ENCODE peak calls at places on chromosome 18, in nine cellular contexts. M, H, A, U, Z, V, W, X and T are unnamed samples.

GRCh38 chr18:5369513-5369912 is 74.0 kb upstream of the ZBTB14 start:
- DNase-seq in M (no peak), H (no peak), A (no peak), U (no peak), Z (no peak), V (no peak), W (no peak), X (no peak), T (no peak)

GRCh38 chr18:2223859-2224258 is 347.4 kb downstream of the METTL4 start:
- DNase-seq in M (peak; percentile 51), H (no peak), A (peak; percentile 26), U (no peak), Z (no peak), V (no peak), W (peak; percentile 24), X (peak; percentile 33), T (peak; percentile 75)

GRCh38 chr18:73793386-73793785 is 354.2 kb downstream of the FBXO15 start:
- DNase-seq in M (no peak), H (no peak), A (no peak), U (no peak), Z (no peak), V (no peak), W (no peak), X (no peak), T (peak; percentile 33)

GRCh38 chr18:56756971-56757370 is 105.8 kb downstream of the WDR7 start:
- DNase-seq in M (no peak), H (no peak), A (peak; percentile 14), U (no peak), Z (no peak), V (no peak), W (no peak), X (peak; percentile 10), T (peak; percentile 1)

GRCh38 chr18:67218556-67218955 is 298.0 kb downstream of the DSEL start:
- DNase-seq in M (no peak), H (no peak), A (no peak), U (no peak), Z (no peak), V (no peak), W (no peak), X (no peak), T (no peak)

GRCh38 chr18:57901819-57902600 is 98.9 kb upstream of the ATP8B1 start:
- DNase-seq in M (peak; percentile 68), H (no peak), A (no peak), U (no peak), Z (no peak), V (no peak), W (no peak), X (no peak), T (no peak)

GRCh38 chr18:22422909-22423548 is 5.3 kb upstream of the CTAGE1 start:
- DNase-seq in M (peak; percentile 32), H (no peak), A (peak; percentile 47), U (no peak), Z (peak; percentile 41), V (no peak), W (no peak), X (no peak), T (no peak)

GRCh38 chr18:45636110-45636509 is 20.8 kb downstream of the SLC14A2 start:
- DNase-seq in M (no peak), H (no peak), A (no peak), U (no peak), Z (no peak), V (no peak), W (no peak), X (no peak), T (no peak)

GRCh38 chr18:59996370-59996966 is 96.7 kb downstream of the PMAIP1 start:
- DNase-seq in M (peak; percentile 35), H (no peak), A (no peak), U (no peak), Z (no peak), V (peak; percentile 52), W (peak; percentile 45), X (peak; percentile 36), T (peak; percentile 57)

GRCh38 chr18:49021076-49021432 is 70.3 kb upstream of the SMAD7 start:
- DNase-seq in M (no peak), H (no peak), A (no peak), U (peak; percentile 64), Z (peak; percentile 12), V (peak; percentile 36), W (no peak), X (no peak), T (no peak)
- H3K27ac ChIP-seq in M (peak overlapping the region; percentile 43), H (no peak overlapping the region), A (no peak overlapping the region), U (no peak overlapping the region), Z (no peak overlapping the region), V (no peak overlapping the region), W (no peak overlapping the region), X (no peak overlapping the region), T (no peak overlapping the region)

GRCh38 chr18:23493654-23494053 is 9.7 kb upstream of the RMC1 start:
- DNase-seq in M (no peak), H (no peak), A (no peak), U (no peak), Z (no peak), V (no peak), W (no peak), X (no peak), T (no peak)

GRCh38 chr18:23485386-23485785 is 17.9 kb upstream of the RMC1 start:
- DNase-seq in M (no peak), H (no peak), A (no peak), U (no peak), Z (no peak), V (no peak), W (no peak), X (no peak), T (no peak)

GRCh38 chr18:23484783-23485182 is 18.5 kb upstream of the RMC1 start:
- DNase-seq in M (no peak), H (no peak), A (no peak), U (no peak), Z (no peak), V (no peak), W (no peak), X (no peak), T (no peak)

DNA sequence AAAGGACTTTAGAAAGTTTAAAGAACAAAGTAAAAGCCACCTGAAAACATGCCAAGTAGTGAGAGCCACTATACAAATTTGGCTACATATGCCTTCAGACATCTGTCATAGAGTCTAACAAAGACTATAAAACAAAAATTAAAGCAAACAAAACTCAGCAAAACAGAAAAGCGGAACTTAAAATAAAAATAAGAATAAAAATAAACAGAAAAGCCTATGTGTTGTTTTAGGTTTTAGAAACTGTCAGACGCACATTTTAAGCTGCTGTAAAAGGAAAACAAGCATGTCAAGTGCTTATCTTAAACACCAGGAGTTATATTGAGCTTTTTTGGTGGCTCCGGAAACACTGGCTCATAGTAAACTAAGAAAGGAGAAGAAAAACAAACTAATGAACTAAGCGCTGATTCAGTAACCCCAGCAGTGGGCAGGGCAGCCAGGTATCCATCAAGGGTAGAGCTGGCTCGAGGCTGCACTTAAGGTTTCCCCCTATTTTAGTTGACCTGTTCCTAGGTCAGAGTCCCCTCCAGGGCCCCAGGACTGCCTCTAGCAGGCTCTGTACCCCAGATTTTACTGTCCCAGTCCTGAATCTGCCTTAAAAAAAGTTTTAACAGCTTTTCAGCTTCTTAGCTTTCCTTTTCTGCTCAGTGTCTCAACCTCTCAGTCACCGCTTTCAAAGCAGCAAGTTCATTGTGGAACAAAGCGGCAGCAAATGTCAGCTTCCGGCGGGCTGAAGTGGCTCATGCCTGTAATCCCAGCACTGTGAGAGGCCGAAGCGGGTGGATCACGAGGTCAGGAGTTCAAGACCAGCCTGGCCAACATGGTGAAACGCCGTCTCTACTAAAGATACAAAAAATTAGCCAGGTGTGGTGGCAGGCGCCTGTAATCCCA is 15.3 kb upstream of the RMC1 start:
- DNase-seq in M (peak; percentile 32), H (no peak), A (no peak), U (no peak), Z (no peak), V (no peak), W (peak; percentile 33), X (no peak), T (peak; percentile 22)
- H3K27ac ChIP-seq in M (peak overlapping the region; percentile 60), H (no peak overlapping the region), A (no peak overlapping the region), U (peak overlapping the region; percentile 88), Z (no peak overlapping the region), V (no peak overlapping the region), W (peak overlapping the region; percentile 45), X (peak overlapping the region; percentile 82), T (peak overlapping the region; percentile 51)

DNA sequence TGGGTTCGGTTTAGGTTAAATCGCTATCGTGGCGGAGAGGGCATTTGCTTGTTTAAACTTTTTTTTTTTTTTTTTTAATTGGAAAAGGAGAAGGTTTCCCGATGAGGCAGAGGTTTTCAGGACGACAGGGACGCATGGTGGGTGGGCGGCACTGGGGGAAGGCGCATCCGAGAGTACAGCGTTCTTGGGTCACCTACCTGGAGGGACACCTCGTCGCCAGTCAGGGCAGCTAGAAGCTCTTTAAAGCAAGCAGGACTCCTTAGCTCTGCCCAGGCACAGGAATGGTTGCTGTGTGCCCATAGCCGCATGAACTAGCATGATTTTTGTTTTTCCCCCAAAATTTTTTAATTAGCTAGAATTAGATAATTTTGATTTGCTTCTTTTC is 444 bp downstream of the LDLRAD4 start:
- DNase-seq in M (no peak), H (no peak), A (no peak), U (no peak), Z (no peak), V (no peak), W (no peak), X (no peak), T (no peak)
- H3K27ac ChIP-seq in M (no peak overlapping the region), H (no peak overlapping the region), A (peak overlapping the region; percentile 97), U (peak overlapping the region; percentile 89), Z (peak overlapping the region; percentile 92), V (no peak overlapping the region), W (no peak overlapping the region), X (peak overlapping the region; percentile 81), T (no peak overlapping the region)

GRCh38 chr18:55321268-55322175 is 266.5 kb downstream of the TCF4 start:
- DNase-seq in M (peak; percentile 81), H (no peak), A (peak; percentile 95), U (peak; percentile 90), Z (peak; percentile 94), V (peak; percentile 88), W (peak; percentile 79), X (peak; percentile 85), T (peak; percentile 91)
- H3K27ac ChIP-seq in M (peak overlapping the region; percentile 80), H (no peak overlapping the region), A (peak overlapping the region; percentile 92), U (peak overlapping the region; percentile 93), Z (peak overlapping the region; percentile 95), V (peak overlapping the region; percentile 50), W (peak overlapping the region; percentile 61), X (peak overlapping the region; percentile 90), T (no peak overlapping the region)